ENCODE peak calls at places on chromosome 19, in five cellular contexts. E, B, N, Q and V are unnamed samples. For H3K4me1 and H3K9me3, the result is how much of the 10 kb centered on the place peaks cover.

GRCh38 chr19:55546822-55547614 is 1.7 kb upstream of the SBK3 start:
- DNase-seq in E (no peak), B (peak), N (peak), Q (peak), V (no peak)

GRCh38 chr19:18046066-18046718 is 38.2 kb downstream of the ARRDC2 start:
- DNase-seq in E (no peak), B (no peak), N (peak), Q (no peak), V (no peak)

GRCh38 chr19:13847033-13847899 is 29.7 kb upstream of the NANOS3 start:
- DNase-seq in E (peak), B (peak), N (peak), Q (peak), V (peak)

GRCh38 chr19:3492919-3493318 is 7.6 kb downstream of the DOHH start:
- DNase-seq in E (no peak), B (no peak), N (no peak), Q (no peak), V (no peak)

GRCh38 chr19:18282788-18283141 is 1.3 kb upstream of the JUND start:
- DNase-seq in E (no peak), B (no peak), N (peak), Q (no peak), V (no peak)

GRCh38 chr19:56321981-56322558 is 7.4 kb upstream of the ZSCAN5A start:
- DNase-seq in E (no peak), B (peak), N (no peak), Q (no peak), V (no peak)

GRCh38 chr19:35011737-35012682 is 11.9 kb downstream of the GRAMD1A start:
- DNase-seq in E (no peak), B (no peak), N (no peak), Q (no peak), V (no peak)

GRCh38 chr19:19460761-19461265 is 54.5 kb downstream of the TSSK6 start:
- DNase-seq in E (peak), B (peak), N (no peak), Q (peak), V (peak)

GRCh38 chr19:19207637-19208582 is 3.8 kb upstream of the NCAN start:
- DNase-seq in E (no peak), B (no peak), N (no peak), Q (no peak), V (no peak)

GRCh38 chr19:54029930-54030490 is 33.7 kb downstream of the VSTM1 start:
- DNase-seq in E (peak), B (peak), N (peak), Q (no peak), V (peak)

GRCh38 chr19:13078897-13079541 is 23.6 kb downstream of the LYL1 start:
- DNase-seq in E (no peak), B (no peak), N (no peak), Q (no peak), V (no peak)

GRCh38 chr19:56538254-56538760 is 441 bp upstream of the ZFP28 start:
- DNase-seq in E (peak), B (peak), N (peak), Q (peak), V (peak)

GRCh38 chr19:43786665-43787064 is 5.9 kb upstream of the KCNN4 start:
- DNase-seq in E (no peak), B (no peak), N (no peak), Q (no peak), V (no peak)

GRCh38 chr19:43997631-43998290 is 5.0 kb upstream of the ZNF230 start:
- DNase-seq in E (no peak), B (no peak), N (no peak), Q (no peak), V (no peak)

GRCh38 chr19:51541458-51542357 is 10.2 kb upstream of the SIGLEC6 start:
- DNase-seq in E (no peak), B (no peak), N (no peak), Q (no peak), V (no peak)

GRCh38 chr19:6740589-6741348 is 1.3 kb downstream of the TRIP10 start:
- DNase-seq in E (peak), B (peak), N (peak), Q (peak), V (no peak)

GRCh38 chr19:41547569-41547968 is 28.4 kb upstream of the CEACAM21 start:
- DNase-seq in E (no peak), B (no peak), N (no peak), Q (no peak), V (no peak)

GRCh38 chr19:1133471-1133929 is 29.7 kb downstream of the GPX4 start:
- DNase-seq in E (no peak), B (peak), N (peak), Q (no peak), V (peak)

GRCh38 chr19:4064551-4065260 is 2.0 kb downstream of the ZBTB7A start:
- DNase-seq in E (peak), B (peak), N (no peak), Q (peak), V (peak)

GRCh38 chr19:7187605-7188339 is 106.4 kb downstream of the INSR start:
- DNase-seq in E (no peak), B (no peak), N (no peak), Q (no peak), V (no peak)

GRCh38 chr19:38145627-38146026 is 78.4 kb downstream of the DPF1 start:
- DNase-seq in E (no peak), B (peak), N (no peak), Q (no peak), V (no peak)

GRCh38 chr19:40718774-40719391 is 2.0 kb downstream of the ITPKC start:
- DNase-seq in E (peak), B (peak), N (peak), Q (peak), V (no peak)

GRCh38 chr19:45496349-45496953 is 396 bp downstream of the RTN2 start:
- DNase-seq in E (peak), B (no peak), N (no peak), Q (peak), V (peak)

GRCh38 chr19:13022859-13023636 is 27.8 kb downstream of the NFIX start:
- DNase-seq in E (no peak), B (peak), N (no peak), Q (peak), V (no peak)

GRCh38 chr19:53432088-53432661 is 391 bp downstream of the ZNF761 start:
- DNase-seq in E (peak), B (peak), N (peak), Q (peak), V (no peak)

GRCh38 chr19:4597278-4597974 is 37.9 kb upstream of the SEMA6B start:
- DNase-seq in E (no peak), B (no peak), N (no peak), Q (no peak), V (no peak)

GRCh38 chr19:18612051-18612771 is 459 bp upstream of the TMEM59L start:
- DNase-seq in E (no peak), B (no peak), N (peak), Q (no peak), V (no peak)

GRCh38 chr19:19372656-19373416 is 32.6 kb upstream of the GATAD2A start:
- DNase-seq in E (no peak), B (peak), N (peak), Q (peak), V (no peak)

GRCh38 chr19:12913011-12913561 is 6.0 kb downstream of the SYCE2 start:
- DNase-seq in E (peak), B (peak), N (no peak), Q (peak), V (no peak)

GRCh38 chr19:4811328-4812131 is 20.0 kb downstream of the TICAM1 start:
- DNase-seq in E (peak), B (peak), N (peak), Q (peak), V (peak)

GRCh38 chr19:38691938-38692457 is 44.5 kb downstream of the ACTN4 start:
- DNase-seq in E (no peak), B (no peak), N (peak), Q (no peak), V (no peak)

GRCh38 chr19:32598022-32598421 is 17.0 kb downstream of the PDCD5 start:
- DNase-seq in E (no peak), B (no peak), N (no peak), Q (no peak), V (no peak)
- H3K4me1 ChIP-seq in E (under half), B (under half), N (under half), Q (under half), V (under half)

DNA sequence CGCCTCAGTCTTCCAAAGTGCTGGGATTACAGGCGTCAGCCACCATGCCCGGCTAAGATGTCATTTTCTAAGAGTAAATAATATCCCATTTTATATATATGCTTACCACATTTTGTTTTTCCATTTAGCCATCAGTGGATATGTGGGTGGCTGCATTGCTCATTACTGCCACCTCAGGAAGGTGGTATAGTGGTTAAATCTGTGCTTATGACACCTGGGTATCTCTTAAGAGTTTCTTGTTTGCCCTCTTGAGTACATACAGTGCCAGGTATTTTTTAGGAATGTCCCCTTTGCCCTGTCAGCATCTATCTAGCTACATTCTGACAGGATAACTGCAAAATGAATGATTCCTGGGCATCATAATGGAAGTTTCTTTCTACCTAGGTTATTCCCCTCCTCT is 14.6 kb downstream of the ZNF69 start:
- DNase-seq in E (no peak), B (no peak), N (no peak), Q (no peak), V (no peak)
- H3K9me3 ChIP-seq in E (under half), B (under half), N (under half), Q (half or more), V (under half)

GRCh38 chr19:30148803-30149202 is 206.8 kb downstream of the URI1 start:
- DNase-seq in E (no peak), B (no peak), N (no peak), Q (no peak), V (no peak)

GRCh38 chr19:30152510-30153291 is 210.7 kb downstream of the URI1 start:
- DNase-seq in E (no peak), B (no peak), N (no peak), Q (no peak), V (no peak)

GRCh38 chr19:30151081-30151480 is 209.0 kb downstream of the URI1 start:
- DNase-seq in E (no peak), B (no peak), N (no peak), Q (no peak), V (no peak)

GRCh38 chr19:30149300-30149699 is 207.3 kb downstream of the URI1 start:
- DNase-seq in E (no peak), B (no peak), N (no peak), Q (no peak), V (no peak)

GRCh38 chr19:30150626-30151025 is 208.6 kb downstream of the URI1 start:
- DNase-seq in E (no peak), B (no peak), N (no peak), Q (no peak), V (no peak)
- H3K27ac ChIP-seq in E (no peak), B (no peak), N (no peak), Q (no peak), V (no peak)

GRCh38 chr19:46737275-46737654 is 8.6 kb upstream of the FKRP start:
- DNase-seq in E (no peak), B (no peak), N (no peak), Q (no peak), V (no peak)
- H3K4me1 ChIP-seq in E (under half), B (under half), N (under half), Q (half or more), V (under half)

GRCh38 chr19:9295411-9295849 is 14.2 kb downstream of the ZNF699 start:
- DNase-seq in E (no peak), B (no peak), N (peak), Q (no peak), V (no peak)

GRCh38 chr19:9296336-9296735 is 13.3 kb downstream of the ZNF699 start:
- DNase-seq in E (no peak), B (no peak), N (no peak), Q (no peak), V (no peak)
- H3K9me3 ChIP-seq in E (under half), B (half or more), N (half or more), Q (half or more), V (half or more)

GRCh38 chr19:49335071-49335783 is at the start of gene CD37:
- DNase-seq in E (no peak), B (peak), N (no peak), Q (peak), V (peak)
- H3K27ac ChIP-seq in E (no peak), B (peak), N (no peak), Q (peak), V (peak)

DNA sequence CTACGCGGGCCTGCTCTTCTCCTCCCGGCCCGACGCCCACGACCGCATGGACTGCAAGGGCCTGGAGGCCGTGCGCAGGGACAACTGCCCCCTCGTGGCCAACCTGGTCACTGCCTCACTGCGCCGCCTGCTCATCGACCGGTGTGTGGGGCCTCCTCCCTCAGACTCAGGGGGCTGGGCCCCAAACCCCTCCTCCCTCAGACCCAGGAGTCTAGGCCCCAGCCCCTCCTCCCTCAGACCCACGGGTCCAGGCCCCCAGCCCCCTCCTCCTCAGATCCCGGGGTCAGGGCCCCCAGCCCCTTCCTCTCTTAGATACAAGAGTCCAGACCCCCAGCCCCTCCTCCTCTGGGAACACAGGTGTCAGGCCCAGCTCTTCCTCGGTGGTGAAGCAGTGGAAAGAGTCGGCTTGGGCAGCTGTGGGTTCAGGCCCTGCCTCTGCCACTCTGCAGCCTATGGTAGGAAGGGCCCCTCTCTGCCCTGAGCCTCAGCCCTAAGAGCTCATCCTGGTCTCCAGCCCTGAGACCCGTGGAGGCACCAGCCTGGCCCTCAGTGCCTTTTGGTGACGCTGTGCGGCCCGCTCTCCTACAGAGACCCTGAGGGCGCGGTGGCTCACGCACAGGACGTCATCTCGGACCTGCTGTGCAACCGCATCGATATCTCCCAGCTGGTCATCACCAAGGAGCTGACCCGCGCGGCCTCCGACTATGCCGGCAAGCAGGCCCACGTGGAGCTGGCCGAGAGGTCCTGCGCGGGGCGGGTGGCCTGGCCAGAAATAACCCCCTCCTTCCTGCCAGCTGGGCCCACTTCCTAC is 3.7 kb upstream of the SPIB start:
- DNase-seq in E (peak), B (peak), N (peak), Q (peak), V (peak)
- H3K4me1 ChIP-seq in E (under half), B (under half), N (under half), Q (under half), V (under half)